ENCODE peak calls at places on chromosomes 13 and 19, in nine cellular contexts. O is IMR-90, R is A549, D is ascending aorta, S is mucosa of descending colon, C is adrenal gland, Z is PC-9, I is neuronal stem cell, G is astrocyte of the spinal cord. H is an unnamed sample.
A peak's percentile ranks its signal among the peaks of the same experiment; 100 is the strongest.

GRCh38 chr13:25319781-25320180 is 18.4 kb downstream of the NUP58 start:
- DNase-seq in O (peak; percentile 17), R (no peak), D (no peak), S (no peak), C (no peak), Z (no peak), I (no peak), G (no peak), H (no peak)

GRCh38 chr19:45667620-45668341 is at the start of gene GIPR:
- DNase-seq in O (peak; percentile 38), R (peak; percentile 86), D (no peak), S (peak; percentile 78), C (no peak), Z (peak; percentile 91), I (no peak), G (no peak), H (no peak)

GRCh38 chr13:36819811-36820140 is 754 bp downstream of the RFXAP start:
- DNase-seq in O (peak; percentile 36), R (peak; percentile 9), D (no peak), S (no peak), C (peak; percentile 29), Z (no peak), I (peak; percentile 9), G (peak; percentile 26), H (peak; percentile 42)

GRCh38 chr19:5644051-5644450 is 21.2 kb downstream of the SAFB start:
- DNase-seq in O (peak; percentile 18), R (no peak), D (no peak), S (no peak), C (no peak), Z (no peak), I (no peak), G (no peak), H (no peak)

GRCh38 chr13:29524176-29524575 is 71.3 kb downstream of the SLC7A1 start:
- DNase-seq in O (no peak), R (no peak), D (peak; percentile 82), S (no peak), C (peak; percentile 39), Z (no peak), I (no peak), G (peak; percentile 26), H (no peak)

GRCh38 chr13:31775686-31776085 is 36.4 kb downstream of the RXFP2 start:
- DNase-seq in O (no peak), R (no peak), D (peak; percentile 90), S (no peak), C (no peak), Z (no peak), I (no peak), G (no peak), H (no peak)

GRCh38 chr19:7629347-7630054 is at the start of the genes PET100 and XAB2:
- DNase-seq in O (peak; percentile 99), R (peak; percentile 98), D (peak; percentile 99), S (peak; percentile 97), C (peak; percentile 99), Z (peak; percentile 98), I (peak; percentile 99), G (peak; percentile 99), H (peak; percentile 96)

GRCh38 chr19:47253467-47253881 is 2.9 kb upstream of the CCDC9 start:
- DNase-seq in O (peak; percentile 91), R (peak; percentile 68), D (no peak), S (no peak), C (no peak), Z (peak; percentile 99), I (no peak), G (peak; percentile 84), H (peak; percentile 75)

GRCh38 chr19:42228640-42229039 is 8.5 kb downstream of the ZNF526 start:
- DNase-seq in O (no peak), R (no peak), D (no peak), S (no peak), C (no peak), Z (no peak), I (no peak), G (no peak), H (no peak)

GRCh38 chr19:4714016-4714415 is 9.6 kb downstream of the DPP9 start:
- DNase-seq in O (no peak), R (no peak), D (no peak), S (no peak), C (no peak), Z (no peak), I (no peak), G (no peak), H (no peak)

GRCh38 chr19:45599286-45599685 is 2.7 kb downstream of the GPR4 start:
- DNase-seq in O (no peak), R (no peak), D (no peak), S (no peak), C (no peak), Z (peak; percentile 17), I (no peak), G (no peak), H (no peak)

GRCh38 chr19:21704320-21704719 is 63.1 kb downstream of the ZNF100 start:
- DNase-seq in O (no peak), R (no peak), D (no peak), S (no peak), C (no peak), Z (no peak), I (no peak), G (no peak), H (no peak)

GRCh38 chr19:43620061-43621001 is 902 bp upstream of the ZNF428 start:
- DNase-seq in O (no peak), R (no peak), D (no peak), S (no peak), C (no peak), Z (no peak), I (no peak), G (no peak), H (no peak)

GRCh38 chr19:54206030-54206830 is 5.6 kb downstream of the RPS9 start:
- DNase-seq in O (no peak), R (no peak), D (peak; percentile 66), S (no peak), C (peak; percentile 22), Z (no peak), I (no peak), G (no peak), H (no peak)

GRCh38 chr19:2613507-2614295 is 88.8 kb downstream of the GNG7 start:
- DNase-seq in O (peak; percentile 12), R (peak; percentile 41), D (no peak), S (no peak), C (peak; percentile 53), Z (no peak), I (no peak), G (no peak), H (peak; percentile 25)
- H3K4me3 ChIP-seq in O (no peak overlapping the region), R (no peak overlapping the region), D (no peak overlapping the region), S (no peak overlapping the region), C (no peak overlapping the region), Z (no peak overlapping the region), I (no peak overlapping the region), G (no peak overlapping the region), H (no peak overlapping the region)

GRCh38 chr13:52405369-52405766 is 604 bp downstream of the THSD1 start:
- DNase-seq in O (no peak), R (peak; percentile 1), D (no peak), S (no peak), C (no peak), Z (no peak), I (no peak), G (no peak), H (no peak)

GRCh38 chr13:52412128-52412527 is 6.2 kb upstream of the THSD1 start:
- DNase-seq in O (no peak), R (no peak), D (no peak), S (no peak), C (no peak), Z (no peak), I (no peak), G (no peak), H (no peak)

GRCh38 chr13:52411629-52412028 is 5.7 kb upstream of the THSD1 start:
- DNase-seq in O (peak; percentile 81), R (peak; percentile 79), D (no peak), S (no peak), C (no peak), Z (no peak), I (no peak), G (peak; percentile 49), H (no peak)

GRCh38 chr13:52405767-52406494 is at the start of gene THSD1:
- DNase-seq in O (peak; percentile 41), R (peak; percentile 54), D (peak; percentile 77), S (peak; percentile 33), C (peak; percentile 71), Z (no peak), I (peak; percentile 17), G (peak; percentile 28), H (no peak)

DNA sequence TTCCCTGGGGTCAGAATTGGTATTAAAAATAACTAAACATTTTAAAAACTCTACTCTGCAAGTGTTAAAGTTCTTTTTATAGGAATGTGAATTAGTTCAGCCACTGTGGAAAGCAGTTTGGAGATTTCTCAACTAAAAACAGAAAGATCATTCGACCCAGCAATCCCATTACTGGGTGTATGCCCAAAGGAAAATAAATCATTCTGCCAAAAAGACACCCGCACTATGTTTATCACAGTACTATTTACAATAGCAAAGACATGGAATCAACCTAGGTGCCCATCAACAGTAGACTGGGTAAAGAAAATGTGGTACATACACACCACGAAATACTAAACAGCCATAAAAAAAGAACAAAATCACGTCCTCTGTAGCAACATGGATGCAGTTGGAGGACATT is 657 bp upstream of the THSD1 start:
- DNase-seq in O (no peak), R (no peak), D (no peak), S (no peak), C (no peak), Z (no peak), I (no peak), G (no peak), H (no peak)
- H3K4me3 ChIP-seq in O (peak overlapping the region; percentile 70), R (peak overlapping the region; percentile 81), D (peak overlapping the region; percentile 54), S (no peak overlapping the region), C (no peak overlapping the region), Z (no peak overlapping the region), I (no peak overlapping the region), G (peak overlapping the region; percentile 70), H (no peak overlapping the region)

DNA sequence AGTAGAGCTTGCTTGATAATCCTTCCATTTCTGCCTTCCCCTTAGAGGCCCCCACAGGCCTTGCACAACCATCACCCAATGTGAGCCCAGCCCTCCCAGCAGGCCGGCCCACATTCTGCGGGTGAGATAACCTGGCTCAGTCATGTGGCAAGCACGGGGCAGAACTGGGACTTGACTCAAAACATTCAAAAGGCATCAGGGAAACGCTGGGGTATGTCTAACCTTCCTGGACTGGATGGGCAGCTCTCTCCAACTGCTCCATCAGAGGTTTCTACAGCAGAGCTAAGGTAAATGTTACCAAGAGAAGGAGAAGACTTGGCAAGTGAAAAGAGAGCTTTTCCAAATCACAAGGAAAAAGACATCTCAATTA is 24.8 kb downstream of the EPS15L1 start:
- DNase-seq in O (peak; percentile 91), R (no peak), D (peak; percentile 82), S (peak; percentile 55), C (peak; percentile 89), Z (peak; percentile 78), I (no peak), G (peak; percentile 82), H (peak; percentile 28)
- H3K4me3 ChIP-seq in O (no peak overlapping the region), R (no peak overlapping the region), D (no peak overlapping the region), S (no peak overlapping the region), C (no peak overlapping the region), Z (no peak overlapping the region), I (no peak overlapping the region), G (no peak overlapping the region), H (no peak overlapping the region)

GRCh38 chr19:19489804-19490204 is 25.5 kb downstream of the TSSK6 start:
- DNase-seq in O (no peak), R (no peak), D (no peak), S (no peak), C (no peak), Z (no peak), I (no peak), G (no peak), H (no peak)
- H3K4me3 ChIP-seq in O (no peak overlapping the region), R (no peak overlapping the region), D (no peak overlapping the region), S (no peak overlapping the region), C (no peak overlapping the region), Z (no peak overlapping the region), I (no peak overlapping the region), G (no peak overlapping the region), H (no peak overlapping the region)